ENCODE peak calls at places on chromosomes 16 and 17, in four cellular contexts. I is hippocampal formation, N is activated T-helper 1 cell treated with Interleukin-2 at 50 U/mL for 16 hours, G is HS-27A. Y is an unnamed sample.

GRCh38 chr16:12964466-12964865 is 63.1 kb downstream of the SHISA9 start:
- DNase-seq in I (no peak), N (no peak), G (no peak), Y (no peak)

GRCh38 chr17:51118330-51119195 is 2.1 kb downstream of the SPAG9 start:
- DNase-seq in I (no peak), N (no peak), G (no peak), Y (no peak)

GRCh38 chr16:67170168-67170947 is at the start of gene NOL3:
- DNase-seq in I (peak; percentile 29), N (no peak), G (no peak), Y (peak; percentile 42)

GRCh38 chr17:4710693-4711634 is 532 bp downstream of the ARRB2 start:
- DNase-seq in I (no peak), N (peak; percentile 38), G (no peak), Y (no peak)

GRCh38 chr17:9473716-9474115 is 101.9 kb downstream of the STX8 start:
- DNase-seq in I (no peak), N (no peak), G (peak; percentile 8), Y (peak; percentile 80)

GRCh38 chr17:41223821-41224220 is 2.6 kb upstream of the KRTAP9-2 start:
- DNase-seq in I (no peak), N (no peak), G (no peak), Y (no peak)

GRCh38 chr16:50244504-50245416 is 21.6 kb upstream of the ADCY7 start:
- DNase-seq in I (no peak), N (no peak), G (no peak), Y (no peak)

GRCh38 chr16:67236551-67237395 is 9.8 kb downstream of the TMEM208 start:
- DNase-seq in I (no peak), N (peak; percentile 48), G (no peak), Y (no peak)

GRCh38 chr16:20612551-20613470 is 36.6 kb upstream of the ACSM2B start:
- DNase-seq in I (no peak), N (no peak), G (no peak), Y (no peak)

GRCh38 chr16:25868966-25869365 is 177.2 kb downstream of the HS3ST4 start:
- DNase-seq in I (no peak), N (no peak), G (no peak), Y (no peak)

GRCh38 chr17:30148376-30148775 is 31.8 kb downstream of the NSRP1 start:
- DNase-seq in I (no peak), N (no peak), G (no peak), Y (no peak)

GRCh38 chr16:55297910-55298175 is 26.2 kb upstream of the IRX6 start:
- DNase-seq in I (no peak), N (no peak), G (peak; percentile 5), Y (peak; percentile 74)

GRCh38 chr16:919658-920631 is 50.8 kb downstream of the LMF1 start:
- DNase-seq in I (no peak), N (no peak), G (no peak), Y (no peak)

GRCh38 chr17:2083613-2084128 is 28.8 kb downstream of the HIC1 start:
- DNase-seq in I (peak; percentile 31), N (no peak), G (no peak), Y (no peak)

GRCh38 chr17:14297161-14297851 is 3.6 kb upstream of the HS3ST3B1 start:
- DNase-seq in I (no peak), N (no peak), G (no peak), Y (no peak)

Y was measured in HS-5.